ENCODE peak calls at places on chromosomes 2 and 18, in nine cellular contexts. One of them, this sample, is unnamed.

GRCh38 chr18:35998967-35999366 is 26.5 kb downstream of the RMP24 start:
- DNase-seq in K562: peak
- DNase-seq in stimulated activated CD8-positive, alpha-beta memory T cell treated with anti-CD3 and anti-CD28 coated beads, Interleukin-4, amount 100 ng/mL, for 48 hours: no peak
- DNase-seq in NCI-H1417: no peak
- DNase-seq in sigmoid colon: no peak
- DNase-seq in SK-N-DZ: no peak
- DNase-seq in AG08396: no peak
- DNase-seq in GM12864: no peak
- DNase-seq in right atrium auricular region: no peak
- DNase-seq in this sample: no peak

GRCh38 chr2:150020221-150020620 is 432.6 kb upstream of the MMADHC start:
- DNase-seq in GM12864: no peak
- DNase-seq in sigmoid colon: no peak
- DNase-seq in K562: no peak
- DNase-seq in right atrium auricular region: no peak
- DNase-seq in SK-N-DZ: no peak
- DNase-seq in NCI-H1417: no peak
- DNase-seq in stimulated activated CD8-positive, alpha-beta memory T cell treated with anti-CD3 and anti-CD28 coated beads, Interleukin-4, amount 100 ng/mL, for 48 hours: no peak
- DNase-seq in AG08396: no peak
- DNase-seq in this sample: no peak

GRCh38 chr2:236021497-236022057 is 146.6 kb downstream of the GBX2 start:
- DNase-seq in sigmoid colon: no peak
- DNase-seq in K562: peak
- DNase-seq in stimulated activated CD8-positive, alpha-beta memory T cell treated with anti-CD3 and anti-CD28 coated beads, Interleukin-4, amount 100 ng/mL, for 48 hours: no peak
- DNase-seq in NCI-H1417: no peak
- DNase-seq in AG08396: no peak
- DNase-seq in right atrium auricular region: no peak
- DNase-seq in SK-N-DZ: no peak
- DNase-seq in GM12864: no peak
- DNase-seq in this sample: no peak

GRCh38 chr2:222318712-222319575 is 20.1 kb upstream of the PAX3 start:
- DNase-seq in K562: no peak
- DNase-seq in sigmoid colon: no peak
- DNase-seq in AG08396: peak
- DNase-seq in right atrium auricular region: peak
- DNase-seq in SK-N-DZ: peak
- DNase-seq in NCI-H1417: peak
- DNase-seq in stimulated activated CD8-positive, alpha-beta memory T cell treated with anti-CD3 and anti-CD28 coated beads, Interleukin-4, amount 100 ng/mL, for 48 hours: peak
- DNase-seq in GM12864: peak
- DNase-seq in this sample: no peak

GRCh38 chr2:9143264-9143815 is 63.3 kb upstream of the ASAP2 start:
- DNase-seq in K562: no peak
- DNase-seq in right atrium auricular region: no peak
- DNase-seq in AG08396: no peak
- DNase-seq in SK-N-DZ: no peak
- DNase-seq in sigmoid colon: peak
- DNase-seq in GM12864: no peak
- DNase-seq in stimulated activated CD8-positive, alpha-beta memory T cell treated with anti-CD3 and anti-CD28 coated beads, Interleukin-4, amount 100 ng/mL, for 48 hours: no peak
- DNase-seq in NCI-H1417: no peak
- DNase-seq in this sample: no peak

GRCh38 chr18:8952796-8953760 is 149.4 kb upstream of the NDUFV2 start:
- DNase-seq in GM12864: no peak
- DNase-seq in K562: no peak
- DNase-seq in AG08396: peak
- DNase-seq in right atrium auricular region: no peak
- DNase-seq in sigmoid colon: no peak
- DNase-seq in stimulated activated CD8-positive, alpha-beta memory T cell treated with anti-CD3 and anti-CD28 coated beads, Interleukin-4, amount 100 ng/mL, for 48 hours: no peak
- DNase-seq in SK-N-DZ: no peak
- DNase-seq in NCI-H1417: no peak
- DNase-seq in this sample: peak

GRCh38 chr2:240411261-240412160 is 24.0 kb upstream of the GPC1 start:
- DNase-seq in SK-N-DZ: no peak
- DNase-seq in GM12864: no peak
- DNase-seq in stimulated activated CD8-positive, alpha-beta memory T cell treated with anti-CD3 and anti-CD28 coated beads, Interleukin-4, amount 100 ng/mL, for 48 hours: no peak
- DNase-seq in K562: no peak
- DNase-seq in sigmoid colon: peak
- DNase-seq in NCI-H1417: no peak
- DNase-seq in right atrium auricular region: no peak
- DNase-seq in AG08396: no peak
- DNase-seq in this sample: no peak

GRCh38 chr18:62555135-62555534 is 32.3 kb downstream of the ZCCHC2 start:
- DNase-seq in SK-N-DZ: no peak
- DNase-seq in right atrium auricular region: no peak
- DNase-seq in stimulated activated CD8-positive, alpha-beta memory T cell treated with anti-CD3 and anti-CD28 coated beads, Interleukin-4, amount 100 ng/mL, for 48 hours: no peak
- DNase-seq in NCI-H1417: no peak
- DNase-seq in AG08396: no peak
- DNase-seq in K562: peak
- DNase-seq in GM12864: no peak
- DNase-seq in sigmoid colon: no peak
- DNase-seq in this sample: no peak

This sample was measured in amniotic stem cell.